ENCODE peak calls at places on chromosomes 7 and 10, in five cellular contexts. One of them, this sample, is unnamed.

GRCh38 chr10:113227045-113227444 is 277.0 kb downstream of the TCF7L2 start:
- DNase-seq in HTR-8/SVneo: no peak
- DNase-seq in left cardiac atrium: no peak
- DNase-seq in hippocampal formation: no peak
- DNase-seq in stimulated activated CD4-positive, alpha-beta T cell treated with anti-CD3 and anti-CD28 coated beads, Interleukin-4, amount 100 ng/mL, for 48 hours: no peak
- DNase-seq in this sample: no peak

GRCh38 chr7:148714498-148714897 is 15.8 kb downstream of the CUL1 start:
- DNase-seq in hippocampal formation: no peak
- DNase-seq in left cardiac atrium: no peak
- DNase-seq in HTR-8/SVneo: no peak
- DNase-seq in stimulated activated CD4-positive, alpha-beta T cell treated with anti-CD3 and anti-CD28 coated beads, Interleukin-4, amount 100 ng/mL, for 48 hours: no peak
- DNase-seq in this sample: no peak

GRCh38 chr10:132662186-132662920 is 123.6 kb downstream of the NKX6-2 start:
- DNase-seq in left cardiac atrium: no peak
- DNase-seq in stimulated activated CD4-positive, alpha-beta T cell treated with anti-CD3 and anti-CD28 coated beads, Interleukin-4, amount 100 ng/mL, for 48 hours: no peak
- DNase-seq in HTR-8/SVneo: no peak
- DNase-seq in hippocampal formation: no peak
- DNase-seq in this sample: no peak

GRCh38 chr10:82874671-82875070 is 999.7 kb downstream of the NRG3 start:
- DNase-seq in hippocampal formation: no peak
- DNase-seq in left cardiac atrium: no peak
- DNase-seq in HTR-8/SVneo: no peak
- DNase-seq in stimulated activated CD4-positive, alpha-beta T cell treated with anti-CD3 and anti-CD28 coated beads, Interleukin-4, amount 100 ng/mL, for 48 hours: no peak
- DNase-seq in this sample: no peak

GRCh38 chr7:139038691-139039090 is 2.8 kb upstream of the ZC3HAV1L start:
- DNase-seq in HTR-8/SVneo: no peak
- DNase-seq in hippocampal formation: no peak
- DNase-seq in stimulated activated CD4-positive, alpha-beta T cell treated with anti-CD3 and anti-CD28 coated beads, Interleukin-4, amount 100 ng/mL, for 48 hours: no peak
- DNase-seq in left cardiac atrium: no peak
- DNase-seq in this sample: no peak

GRCh38 chr7:90726120-90726519 is 130.0 kb downstream of the CDK14 start:
- DNase-seq in hippocampal formation: no peak
- DNase-seq in left cardiac atrium: no peak
- DNase-seq in stimulated activated CD4-positive, alpha-beta T cell treated with anti-CD3 and anti-CD28 coated beads, Interleukin-4, amount 100 ng/mL, for 48 hours: no peak
- DNase-seq in HTR-8/SVneo: no peak
- DNase-seq in this sample: no peak

GRCh38 chr10:62681211-62681940 is 123.1 kb upstream of the ADO start:
- DNase-seq in left cardiac atrium: no peak
- DNase-seq in hippocampal formation: no peak
- DNase-seq in stimulated activated CD4-positive, alpha-beta T cell treated with anti-CD3 and anti-CD28 coated beads, Interleukin-4, amount 100 ng/mL, for 48 hours: peak
- DNase-seq in HTR-8/SVneo: no peak
- DNase-seq in this sample: peak

GRCh38 chr7:16644987-16645592 is 464 bp downstream of the ANKMY2 start:
- DNase-seq in HTR-8/SVneo: no peak
- DNase-seq in left cardiac atrium: peak
- DNase-seq in stimulated activated CD4-positive, alpha-beta T cell treated with anti-CD3 and anti-CD28 coated beads, Interleukin-4, amount 100 ng/mL, for 48 hours: peak
- DNase-seq in hippocampal formation: peak
- DNase-seq in this sample: peak

GRCh38 chr7:121097577-121097976 is 109.1 kb downstream of the CPED1 start:
- DNase-seq in HTR-8/SVneo: no peak
- DNase-seq in left cardiac atrium: no peak
- DNase-seq in hippocampal formation: no peak
- DNase-seq in stimulated activated CD4-positive, alpha-beta T cell treated with anti-CD3 and anti-CD28 coated beads, Interleukin-4, amount 100 ng/mL, for 48 hours: no peak
- DNase-seq in this sample: no peak

GRCh38 chr7:103981003-103981423 is 8.4 kb downstream of the RELN start:
- DNase-seq in left cardiac atrium: no peak
- DNase-seq in hippocampal formation: no peak
- DNase-seq in HTR-8/SVneo: no peak
- DNase-seq in stimulated activated CD4-positive, alpha-beta T cell treated with anti-CD3 and anti-CD28 coated beads, Interleukin-4, amount 100 ng/mL, for 48 hours: no peak
- DNase-seq in this sample: no peak

GRCh38 chr10:126904807-126905686 is at the start of gene DOCK1:
- DNase-seq in HTR-8/SVneo: peak
- DNase-seq in stimulated activated CD4-positive, alpha-beta T cell treated with anti-CD3 and anti-CD28 coated beads, Interleukin-4, amount 100 ng/mL, for 48 hours: no peak
- DNase-seq in left cardiac atrium: peak
- DNase-seq in hippocampal formation: peak
- DNase-seq in this sample: peak

GRCh38 chr10:15333909-15334649 is 37.0 kb downstream of the FAM171A1 start:
- DNase-seq in hippocampal formation: no peak
- DNase-seq in HTR-8/SVneo: no peak
- DNase-seq in left cardiac atrium: no peak
- DNase-seq in stimulated activated CD4-positive, alpha-beta T cell treated with anti-CD3 and anti-CD28 coated beads, Interleukin-4, amount 100 ng/mL, for 48 hours: no peak
- DNase-seq in this sample: peak

GRCh38 chr10:95242581-95243317 is 48.1 kb downstream of the PDLIM1 start:
- DNase-seq in left cardiac atrium: no peak
- DNase-seq in HTR-8/SVneo: peak
- DNase-seq in hippocampal formation: peak
- DNase-seq in stimulated activated CD4-positive, alpha-beta T cell treated with anti-CD3 and anti-CD28 coated beads, Interleukin-4, amount 100 ng/mL, for 48 hours: no peak
- DNase-seq in this sample: peak

GRCh38 chr7:70316745-70317144 is 718.5 kb downstream of the AUTS2 start:
- DNase-seq in stimulated activated CD4-positive, alpha-beta T cell treated with anti-CD3 and anti-CD28 coated beads, Interleukin-4, amount 100 ng/mL, for 48 hours: no peak
- DNase-seq in hippocampal formation: no peak
- DNase-seq in left cardiac atrium: peak
- DNase-seq in HTR-8/SVneo: no peak
- DNase-seq in this sample: no peak

GRCh38 chr7:66099551-66100407 is 14.9 kb upstream of the CRCP start:
- DNase-seq in stimulated activated CD4-positive, alpha-beta T cell treated with anti-CD3 and anti-CD28 coated beads, Interleukin-4, amount 100 ng/mL, for 48 hours: peak
- DNase-seq in hippocampal formation: peak
- DNase-seq in left cardiac atrium: peak
- DNase-seq in HTR-8/SVneo: no peak
- DNase-seq in this sample: no peak

GRCh38 chr7:149797771-149798170 is 24.4 kb upstream of the ZNF467 start:
- DNase-seq in left cardiac atrium: no peak
- DNase-seq in stimulated activated CD4-positive, alpha-beta T cell treated with anti-CD3 and anti-CD28 coated beads, Interleukin-4, amount 100 ng/mL, for 48 hours: no peak
- DNase-seq in hippocampal formation: no peak
- DNase-seq in HTR-8/SVneo: no peak
- DNase-seq in this sample: no peak

GRCh38 chr10:78452782-78453181 is 419.1 kb downstream of the RPS24 start:
- DNase-seq in stimulated activated CD4-positive, alpha-beta T cell treated with anti-CD3 and anti-CD28 coated beads, Interleukin-4, amount 100 ng/mL, for 48 hours: no peak
- DNase-seq in left cardiac atrium: no peak
- DNase-seq in HTR-8/SVneo: no peak
- DNase-seq in hippocampal formation: no peak
- DNase-seq in this sample: no peak

GRCh38 chr7:115805458-115805857 is 225.1 kb downstream of the TFEC start:
- DNase-seq in hippocampal formation: no peak
- DNase-seq in HTR-8/SVneo: no peak
- DNase-seq in stimulated activated CD4-positive, alpha-beta T cell treated with anti-CD3 and anti-CD28 coated beads, Interleukin-4, amount 100 ng/mL, for 48 hours: no peak
- DNase-seq in left cardiac atrium: no peak
- DNase-seq in this sample: no peak

GRCh38 chr10:93402192-93402591 is 79.9 kb downstream of the MYOF start:
- DNase-seq in stimulated activated CD4-positive, alpha-beta T cell treated with anti-CD3 and anti-CD28 coated beads, Interleukin-4, amount 100 ng/mL, for 48 hours: no peak
- DNase-seq in hippocampal formation: no peak
- DNase-seq in HTR-8/SVneo: no peak
- DNase-seq in left cardiac atrium: no peak
- DNase-seq in this sample: no peak

GRCh38 chr10:117166420-117167345 is 28.6 kb upstream of the VAX1 start:
- DNase-seq in HTR-8/SVneo: no peak
- DNase-seq in stimulated activated CD4-positive, alpha-beta T cell treated with anti-CD3 and anti-CD28 coated beads, Interleukin-4, amount 100 ng/mL, for 48 hours: no peak
- DNase-seq in left cardiac atrium: no peak
- DNase-seq in hippocampal formation: no peak
- DNase-seq in this sample: no peak

GRCh38 chr7:100069991-100070390 is 11.5 kb downstream of the ZNF3 start:
- DNase-seq in stimulated activated CD4-positive, alpha-beta T cell treated with anti-CD3 and anti-CD28 coated beads, Interleukin-4, amount 100 ng/mL, for 48 hours: no peak
- DNase-seq in hippocampal formation: no peak
- DNase-seq in left cardiac atrium: no peak
- DNase-seq in HTR-8/SVneo: no peak
- DNase-seq in this sample: no peak

GRCh38 chr7:117085769-117086463 is 132.6 kb downstream of the ST7 start:
- DNase-seq in stimulated activated CD4-positive, alpha-beta T cell treated with anti-CD3 and anti-CD28 coated beads, Interleukin-4, amount 100 ng/mL, for 48 hours: no peak
- DNase-seq in left cardiac atrium: no peak
- DNase-seq in HTR-8/SVneo: no peak
- DNase-seq in hippocampal formation: no peak
- DNase-seq in this sample: no peak

GRCh38 chr7:122465296-122465695 is 160.7 kb upstream of the FEZF1 start:
- DNase-seq in left cardiac atrium: no peak
- DNase-seq in hippocampal formation: no peak
- DNase-seq in HTR-8/SVneo: no peak
- DNase-seq in stimulated activated CD4-positive, alpha-beta T cell treated with anti-CD3 and anti-CD28 coated beads, Interleukin-4, amount 100 ng/mL, for 48 hours: no peak
- DNase-seq in this sample: no peak

GRCh38 chr7:85464042-85464651 is 277.3 kb upstream of the SEMA3D start:
- DNase-seq in hippocampal formation: no peak
- DNase-seq in HTR-8/SVneo: no peak
- DNase-seq in left cardiac atrium: no peak
- DNase-seq in stimulated activated CD4-positive, alpha-beta T cell treated with anti-CD3 and anti-CD28 coated beads, Interleukin-4, amount 100 ng/mL, for 48 hours: no peak
- DNase-seq in this sample: no peak

GRCh38 chr7:155850730-155851678 is 38.7 kb upstream of the SHH start:
- DNase-seq in left cardiac atrium: no peak
- DNase-seq in stimulated activated CD4-positive, alpha-beta T cell treated with anti-CD3 and anti-CD28 coated beads, Interleukin-4, amount 100 ng/mL, for 48 hours: no peak
- DNase-seq in HTR-8/SVneo: no peak
- DNase-seq in hippocampal formation: no peak
- DNase-seq in this sample: no peak

GRCh38 chr7:41189866-41190265 is 513.0 kb downstream of the INHBA start:
- DNase-seq in left cardiac atrium: no peak
- DNase-seq in hippocampal formation: no peak
- DNase-seq in stimulated activated CD4-positive, alpha-beta T cell treated with anti-CD3 and anti-CD28 coated beads, Interleukin-4, amount 100 ng/mL, for 48 hours: no peak
- DNase-seq in HTR-8/SVneo: peak
- DNase-seq in this sample: no peak

GRCh38 chr10:77582710-77583115 is 54.9 kb downstream of the KCNMA1 start:
- DNase-seq in hippocampal formation: no peak
- DNase-seq in left cardiac atrium: no peak
- DNase-seq in HTR-8/SVneo: peak
- DNase-seq in stimulated activated CD4-positive, alpha-beta T cell treated with anti-CD3 and anti-CD28 coated beads, Interleukin-4, amount 100 ng/mL, for 48 hours: no peak
- DNase-seq in this sample: no peak

GRCh38 chr7:74627699-74628411 is 29.7 kb upstream of the GTF2I start:
- DNase-seq in stimulated activated CD4-positive, alpha-beta T cell treated with anti-CD3 and anti-CD28 coated beads, Interleukin-4, amount 100 ng/mL, for 48 hours: no peak
- DNase-seq in HTR-8/SVneo: no peak
- DNase-seq in hippocampal formation: no peak
- DNase-seq in left cardiac atrium: peak
- DNase-seq in this sample: no peak

GRCh38 chr7:66921918-66922486 is 977 bp downstream of the TMEM248 start:
- DNase-seq in stimulated activated CD4-positive, alpha-beta T cell treated with anti-CD3 and anti-CD28 coated beads, Interleukin-4, amount 100 ng/mL, for 48 hours: peak
- DNase-seq in hippocampal formation: no peak
- DNase-seq in left cardiac atrium: no peak
- DNase-seq in HTR-8/SVneo: peak
- DNase-seq in this sample: peak

GRCh38 chr10:127849224-127849623 is 43.5 kb downstream of the CLRN3 start:
- DNase-seq in stimulated activated CD4-positive, alpha-beta T cell treated with anti-CD3 and anti-CD28 coated beads, Interleukin-4, amount 100 ng/mL, for 48 hours: no peak
- DNase-seq in hippocampal formation: no peak
- DNase-seq in left cardiac atrium: no peak
- DNase-seq in HTR-8/SVneo: no peak
- DNase-seq in this sample: no peak

GRCh38 chr10:78657622-78658165 is 411.1 kb upstream of the ZMIZ1 start:
- DNase-seq in hippocampal formation: peak
- DNase-seq in left cardiac atrium: peak
- DNase-seq in HTR-8/SVneo: peak
- DNase-seq in stimulated activated CD4-positive, alpha-beta T cell treated with anti-CD3 and anti-CD28 coated beads, Interleukin-4, amount 100 ng/mL, for 48 hours: peak
- DNase-seq in this sample: peak

GRCh38 chr7:1535100-1535458 is 4.6 kb downstream of the MAFK start:
- DNase-seq in HTR-8/SVneo: no peak
- DNase-seq in hippocampal formation: no peak
- DNase-seq in left cardiac atrium: no peak
- DNase-seq in stimulated activated CD4-positive, alpha-beta T cell treated with anti-CD3 and anti-CD28 coated beads, Interleukin-4, amount 100 ng/mL, for 48 hours: no peak
- DNase-seq in this sample: no peak

GRCh38 chr7:501526-501925 is 18.1 kb downstream of the PDGFA start:
- DNase-seq in hippocampal formation: no peak
- DNase-seq in stimulated activated CD4-positive, alpha-beta T cell treated with anti-CD3 and anti-CD28 coated beads, Interleukin-4, amount 100 ng/mL, for 48 hours: no peak
- DNase-seq in HTR-8/SVneo: no peak
- DNase-seq in left cardiac atrium: no peak
- DNase-seq in this sample: no peak

GRCh38 chr7:131031100-131031868 is 296.4 kb upstream of the MKLN1 start:
- DNase-seq in hippocampal formation: no peak
- DNase-seq in stimulated activated CD4-positive, alpha-beta T cell treated with anti-CD3 and anti-CD28 coated beads, Interleukin-4, amount 100 ng/mL, for 48 hours: no peak
- DNase-seq in left cardiac atrium: no peak
- DNase-seq in HTR-8/SVneo: no peak
- DNase-seq in this sample: no peak

GRCh38 chr10:113128450-113129105 is 178.5 kb downstream of the TCF7L2 start:
- DNase-seq in stimulated activated CD4-positive, alpha-beta T cell treated with anti-CD3 and anti-CD28 coated beads, Interleukin-4, amount 100 ng/mL, for 48 hours: no peak
- DNase-seq in hippocampal formation: no peak
- DNase-seq in left cardiac atrium: no peak
- DNase-seq in HTR-8/SVneo: no peak
- DNase-seq in this sample: no peak

GRCh38 chr7:87592300-87592699 is 8.4 kb downstream of the ABCB1 start:
- DNase-seq in left cardiac atrium: no peak
- DNase-seq in hippocampal formation: no peak
- DNase-seq in stimulated activated CD4-positive, alpha-beta T cell treated with anti-CD3 and anti-CD28 coated beads, Interleukin-4, amount 100 ng/mL, for 48 hours: no peak
- DNase-seq in HTR-8/SVneo: no peak
- DNase-seq in this sample: no peak

GRCh38 chr10:48452879-48453412 is 146.5 kb downstream of the MAPK8 start:
- DNase-seq in left cardiac atrium: no peak
- DNase-seq in hippocampal formation: no peak
- DNase-seq in stimulated activated CD4-positive, alpha-beta T cell treated with anti-CD3 and anti-CD28 coated beads, Interleukin-4, amount 100 ng/mL, for 48 hours: no peak
- DNase-seq in HTR-8/SVneo: no peak
- DNase-seq in this sample: no peak

GRCh38 chr7:5586279-5586962 is 162.8 kb upstream of the TNRC18 start:
- DNase-seq in stimulated activated CD4-positive, alpha-beta T cell treated with anti-CD3 and anti-CD28 coated beads, Interleukin-4, amount 100 ng/mL, for 48 hours: no peak
- DNase-seq in hippocampal formation: no peak
- DNase-seq in left cardiac atrium: no peak
- DNase-seq in HTR-8/SVneo: no peak
- DNase-seq in this sample: no peak

This sample was measured in HuH-7.